ENCODE peak calls at places on chromosomes 4 and X, in four cellular contexts. J is AG04449, B is pancreas, Q is tibial nerve. I is an unnamed sample.

GRCh38 chr4:123924536-123924935 is 527.9 kb downstream of the SPRY1 start:
- DNase-seq in J (no peak), Q (no peak), B (no peak), I (peak)

GRCh38 chrX:29082558-29082957 is 495.3 kb downstream of the IL1RAPL1 start:
- DNase-seq in J (no peak), Q (no peak), B (no peak), I (no peak)

GRCh38 chr4:168589154-168589553 is 92.3 kb downstream of the PALLD start:
- DNase-seq in J (no peak), B (no peak), Q (no peak), I (peak)

GRCh38 chrX:133749370-133749769 is 236.0 kb downstream of the GPC3 start:
- DNase-seq in B (no peak), Q (no peak), J (no peak), I (no peak)

GRCh38 chrX:70979136-70979762 is 48.4 kb upstream of the SLC7A3 start:
- DNase-seq in Q (no peak), B (no peak), J (peak), I (peak)

GRCh38 chrX:25523574-25523973 is 507.8 kb upstream of the ARX start:
- DNase-seq in B (no peak), J (no peak), Q (no peak), I (peak)

GRCh38 chrX:73478961-73479360 is 32.1 kb downstream of the CDX4 start:
- DNase-seq in B (no peak), Q (no peak), J (no peak), I (no peak)

GRCh38 chr4:54513231-54513630 is 144.5 kb upstream of the KIT start:
- DNase-seq in J (peak), B (no peak), Q (no peak), I (peak)

GRCh38 chr4:110865611-110866254 is 242.9 kb upstream of the PITX2 start:
- DNase-seq in J (peak), B (no peak), Q (no peak), I (peak)

GRCh38 chr4:182478475-182478874 is 235.3 kb downstream of the TENM3 start:
- DNase-seq in Q (no peak), J (no peak), B (no peak), I (peak)

GRCh38 chr4:173169428-173170209 is 1.0 kb downstream of the GALNT7 start:
- DNase-seq in B (peak), J (no peak), Q (peak), I (peak)

GRCh38 chr4:174578366-174578765 is 56.1 kb upstream of the HPGD start:
- DNase-seq in Q (no peak), J (no peak), B (no peak), I (peak)

GRCh38 chr4:56082809-56083208 is 134.1 kb downstream of the CEP135 start:
- DNase-seq in B (no peak), J (no peak), Q (no peak), I (no peak)

DNA sequence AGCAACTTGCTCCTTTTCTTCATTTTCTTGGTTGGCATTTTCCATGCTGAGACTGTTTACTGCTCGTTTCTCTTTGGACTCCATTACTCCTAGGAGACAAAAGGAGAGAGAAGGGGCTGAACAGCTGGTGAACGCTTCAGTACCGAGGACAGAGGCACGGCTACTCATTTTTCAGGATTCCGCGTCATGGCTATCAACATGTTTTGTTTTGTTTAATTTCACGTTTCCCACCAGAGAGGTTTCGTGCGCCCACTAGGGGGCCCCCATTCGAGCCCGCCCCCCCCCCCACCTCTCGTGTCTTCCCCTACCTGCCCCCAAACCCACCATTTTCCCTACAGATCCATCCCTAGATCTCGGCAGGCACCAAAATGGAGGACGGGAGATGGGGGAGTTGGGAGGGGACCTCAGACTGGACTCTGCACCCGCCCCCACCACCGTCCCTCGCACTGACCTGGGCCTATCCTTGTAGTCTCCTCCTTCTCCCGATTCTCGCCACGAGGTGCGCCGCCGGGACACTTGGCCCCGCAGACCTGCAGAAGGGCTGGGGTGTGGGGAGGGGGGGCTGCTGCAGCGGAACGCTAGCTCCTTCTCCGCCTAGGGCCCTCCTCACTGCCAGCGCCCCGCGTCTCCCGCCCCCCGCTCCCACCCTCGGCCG is 653 bp downstream of the BEX1 start:
- DNase-seq in J (no peak), B (peak), Q (no peak), I (peak)
- TF ChIP-seq CTCF in J (no peak), B (no peak), Q (no peak), I (no peak)

GRCh38 chr4:126582737-126583136 is 1050.0 kb upstream of the INTU start:
- DNase-seq in Q (no peak), J (no peak), B (peak), I (peak)

DNA sequence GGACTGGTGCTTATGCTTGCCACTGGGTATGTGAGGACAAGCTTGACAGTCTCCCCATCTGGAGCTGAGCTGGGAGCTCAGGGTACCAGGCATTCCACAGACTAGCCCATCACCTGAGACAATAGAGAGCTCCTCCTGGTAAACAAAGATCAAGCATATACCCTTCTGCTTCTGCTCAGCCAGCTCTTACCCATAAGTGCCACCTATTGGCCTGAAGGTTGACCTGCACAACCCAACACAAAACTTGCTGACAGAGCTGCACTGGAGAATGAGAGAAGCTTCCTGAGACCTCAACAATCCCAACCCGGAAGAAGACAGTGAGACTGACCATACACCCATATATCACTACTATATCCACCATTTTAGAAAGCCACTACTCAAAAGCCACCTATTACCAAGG is 1049.2 kb upstream of the INTU start:
- DNase-seq in B (no peak), J (no peak), Q (no peak), I (peak)
- TF ChIP-seq CTCF in B (no peak), J (peak), Q (no peak), I (peak)

GRCh38 chrX:104372547-104372946 is 117.8 kb upstream of the ESX1 start:
- DNase-seq in J (no peak), Q (no peak), B (no peak), I (no peak)

DNA sequence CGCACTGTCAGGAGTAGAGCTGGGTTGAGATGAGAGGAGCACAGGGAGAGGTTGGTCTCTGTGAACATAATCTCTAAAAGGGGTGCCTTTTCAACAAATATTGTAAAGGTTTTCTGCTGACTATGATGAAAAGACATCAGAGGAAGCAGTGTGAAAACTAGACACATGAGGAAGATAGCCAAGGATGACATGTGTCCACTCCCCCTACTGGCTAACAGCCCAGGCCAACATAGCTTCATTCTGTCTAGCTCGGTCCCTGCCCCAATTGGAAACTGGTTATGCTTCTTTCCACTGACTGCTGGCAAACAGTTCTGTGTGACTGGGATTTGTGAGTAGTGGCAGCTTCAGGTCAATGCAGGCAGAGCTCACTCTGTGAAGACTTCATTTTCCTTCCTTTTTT is 115.4 kb upstream of the ESX1 start:
- DNase-seq in B (no peak), J (no peak), Q (no peak), I (peak)
- TF ChIP-seq CTCF in B (no peak), J (no peak), Q (no peak), I (peak)

DNA sequence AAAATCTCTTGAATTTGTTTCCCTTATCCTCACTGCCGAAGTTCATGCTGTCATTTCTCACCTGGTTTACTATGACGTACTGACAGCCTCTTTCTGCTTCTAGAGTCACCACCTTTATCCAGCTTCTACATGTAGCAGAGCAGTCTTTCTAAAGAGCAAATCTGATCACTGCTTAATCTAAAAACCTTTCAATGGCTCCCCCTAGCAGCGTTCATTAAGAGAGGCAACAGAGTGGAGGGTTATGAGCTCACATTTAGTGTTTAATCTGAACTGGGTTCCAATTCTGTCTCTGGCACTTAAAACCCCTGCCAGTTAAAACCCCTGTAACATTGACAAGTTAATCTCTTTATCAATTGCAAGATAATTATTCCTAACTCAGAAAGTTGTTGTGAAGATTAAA is 4.4 kb downstream of the RBPJ start:
- DNase-seq in J (no peak), B (no peak), Q (no peak), I (peak)
- TF ChIP-seq CTCF in J (peak), B (no peak), Q (no peak), I (peak)

GRCh38 chrX:131729295-131729694 is 185.4 kb downstream of the OR13H1 start:
- DNase-seq in B (peak), J (no peak), Q (no peak), I (peak)
- TF ChIP-seq CTCF in B (peak), J (no peak), Q (peak), I (peak)

GRCh38 chr4:23483320-23483958 is 406.4 kb downstream of the PPARGC1A start:
- DNase-seq in J (no peak), B (no peak), Q (no peak), I (no peak)
- TF ChIP-seq CTCF in J (no peak), B (no peak), Q (no peak), I (no peak)

GRCh38 chr4:2929469-2929868 is 33.7 kb downstream of the NOP14 start:
- DNase-seq in J (no peak), Q (no peak), B (no peak), I (no peak)

GRCh38 chr4:2932561-2932950 is 30.6 kb downstream of the NOP14 start:
- DNase-seq in Q (no peak), B (no peak), J (no peak), I (no peak)

GRCh38 chr4:2930135-2930805 is 32.9 kb downstream of the NOP14 start:
- DNase-seq in Q (no peak), J (no peak), B (no peak), I (no peak)

GRCh38 chr4:2931765-2932560 is 31.2 kb downstream of the NOP14 start:
- DNase-seq in Q (no peak), J (no peak), B (no peak), I (no peak)

DNA sequence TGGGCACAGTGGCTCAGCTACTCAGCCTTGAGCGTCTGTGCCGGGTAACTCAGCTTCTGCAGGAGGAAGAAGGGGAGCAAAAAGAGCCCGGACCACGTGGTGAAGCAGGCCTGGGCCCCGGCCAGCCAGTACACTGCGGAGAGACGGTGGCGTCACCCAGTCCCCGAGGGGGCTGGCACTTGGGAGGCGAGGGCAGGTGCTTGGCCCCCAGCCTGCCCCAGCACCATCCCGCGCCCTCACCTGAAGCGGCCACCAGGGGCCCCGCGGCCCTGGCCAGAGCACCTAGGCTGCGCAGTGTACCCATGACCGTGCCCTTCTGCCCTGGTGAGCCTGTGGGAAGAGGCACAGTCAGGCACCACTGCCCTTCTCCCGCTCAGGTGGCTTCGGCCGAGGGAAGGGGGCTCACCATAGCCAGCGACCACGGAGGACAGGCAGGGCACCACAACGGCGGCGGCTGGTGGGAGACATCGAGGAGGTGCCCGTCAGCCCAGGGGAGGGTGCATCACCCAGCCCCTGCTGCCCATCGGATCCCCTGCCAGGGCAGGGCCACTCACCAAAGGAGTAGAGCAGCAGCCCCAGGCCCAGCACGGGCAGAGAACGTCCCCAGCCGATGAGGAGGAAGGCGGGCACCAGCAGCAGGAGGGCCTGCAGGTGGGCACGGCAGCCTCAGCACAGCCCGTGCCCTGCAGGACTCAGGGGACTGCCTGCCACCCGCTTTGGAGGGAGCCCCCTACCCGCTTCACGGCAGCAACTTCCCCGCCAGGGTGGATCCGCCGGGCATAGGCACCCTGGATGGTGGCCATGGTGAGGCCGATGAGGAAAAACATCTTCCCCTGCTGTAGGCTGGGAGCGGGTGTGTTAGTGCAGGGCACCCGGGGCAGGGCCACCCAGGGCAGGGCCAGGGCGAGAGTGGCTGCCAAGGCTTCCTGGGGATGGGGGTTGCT is 32.1 kb downstream of the NOP14 start:
- DNase-seq in J (no peak), B (peak), Q (no peak), I (no peak)
- TF ChIP-seq CTCF in J (peak), B (peak), Q (no peak), I (no peak)

GRCh38 chrX:51802917-51803688 is 59.9 kb downstream of the GSPT2 start:
- DNase-seq in B (peak), Q (peak), J (no peak), I (peak)
- TF ChIP-seq CTCF in B (no peak), Q (no peak), J (peak), I (peak)

GRCh38 chr4:24845132-24845531 is 49.8 kb downstream of the SOD3 start:
- DNase-seq in J (no peak), Q (no peak), B (no peak), I (no peak)

GRCh38 chr4:24843121-24843520 is 47.7 kb downstream of the SOD3 start:
- DNase-seq in Q (no peak), B (no peak), J (no peak), I (no peak)

GRCh38 chr4:24849662-24850280 is 54.4 kb downstream of the SOD3 start:
- DNase-seq in Q (peak), B (no peak), J (no peak), I (peak)

GRCh38 chr4:24845884-24846283 is 50.5 kb downstream of the SOD3 start:
- DNase-seq in Q (no peak), B (no peak), J (no peak), I (no peak)

DNA sequence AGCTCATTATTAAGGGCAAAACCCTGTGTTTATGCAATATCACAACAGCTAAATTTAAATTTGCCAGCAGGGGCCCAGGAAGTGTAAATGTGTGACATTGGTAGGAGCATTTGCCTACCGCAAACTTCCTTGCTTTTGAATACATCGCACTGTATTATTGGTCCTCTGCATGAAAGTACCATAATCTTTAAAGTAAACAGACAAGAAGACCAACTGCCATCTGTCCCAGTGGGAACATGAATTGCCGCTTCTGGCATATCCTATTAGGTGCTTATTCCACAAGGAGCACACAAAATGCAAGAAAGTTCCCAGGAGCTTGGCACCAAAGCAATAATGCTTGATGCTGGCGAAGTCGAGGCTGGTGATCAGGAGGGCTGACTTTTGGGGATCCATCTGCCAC is 51.3 kb downstream of the SOD3 start:
- DNase-seq in Q (no peak), B (no peak), J (no peak), I (no peak)
- TF ChIP-seq CTCF in Q (no peak), B (no peak), J (no peak), I (no peak)